ENCODE peak calls at places on chromosomes 12 and 14, in seven cellular contexts. Y, W, J, P, Z, G and H are unnamed samples.

GRCh38 chr12:2083561-2083960 is 30.8 kb downstream of the CACNA1C start:
- DNase-seq in Y (no peak), W (no peak), J (no peak), P (no peak), Z (no peak), G (no peak), H (no peak)

GRCh38 chr14:76829650-76830421 is 3.6 kb downstream of the LRRC74A start:
- DNase-seq in Y (no peak), W (no peak), J (no peak), P (peak), Z (no peak), G (no peak), H (peak)

GRCh38 chr12:88416786-88417185 is 163.5 kb downstream of the KITLG start:
- DNase-seq in Y (no peak), W (no peak), J (no peak), P (no peak), Z (no peak), G (no peak), H (no peak)

GRCh38 chr12:120150919-120151525 is 34.5 kb upstream of the RAB35 start:
- DNase-seq in Y (no peak), W (no peak), J (no peak), P (no peak), Z (no peak), G (no peak), H (no peak)

GRCh38 chr14:69077841-69078240 is 75.1 kb downstream of the DCAF5 start:
- DNase-seq in Y (no peak), W (no peak), J (no peak), P (no peak), Z (no peak), G (no peak), H (no peak)

GRCh38 chr14:97029800-97030199 is 232.6 kb downstream of the VRK1 start:
- DNase-seq in Y (no peak), W (no peak), J (no peak), P (no peak), Z (no peak), G (no peak), H (no peak)

GRCh38 chr12:105740970-105741725 is 397.6 kb downstream of the NUAK1 start:
- DNase-seq in Y (no peak), W (no peak), J (no peak), P (peak), Z (no peak), G (no peak), H (no peak)

GRCh38 chr14:77989441-77989891 is 180.7 kb upstream of the NRXN3 start:
- DNase-seq in Y (no peak), W (no peak), J (no peak), P (no peak), Z (peak), G (no peak), H (peak)

GRCh38 chr14:27712364-27712763 is 1054.2 kb upstream of the FOXG1 start:
- DNase-seq in Y (no peak), W (no peak), J (no peak), P (no peak), Z (no peak), G (no peak), H (no peak)

GRCh38 chr14:54133896-54134295 is 177.3 kb upstream of the BMP4 start:
- DNase-seq in Y (peak), W (no peak), J (no peak), P (no peak), Z (no peak), G (no peak), H (no peak)

GRCh38 chr12:96083020-96083489 is 47.7 kb upstream of the LTA4H start:
- DNase-seq in Y (no peak), W (no peak), J (no peak), P (no peak), Z (no peak), G (no peak), H (no peak)

GRCh38 chr14:73463411-73463810 is 5.1 kb upstream of the NUMB start:
- DNase-seq in Y (peak), W (peak), J (no peak), P (peak), Z (no peak), G (no peak), H (no peak)

GRCh38 chr12:1593232-1594044 is 943 bp downstream of the FBXL14 start:
- DNase-seq in Y (peak), W (no peak), J (no peak), P (peak), Z (no peak), G (no peak), H (peak)

GRCh38 chr12:19998968-19999792 is 369.2 kb upstream of the PDE3A start:
- DNase-seq in Y (no peak), W (no peak), J (no peak), P (no peak), Z (no peak), G (no peak), H (no peak)

GRCh38 chr12:48084066-48084465 is 21.8 kb downstream of the SENP1 start:
- DNase-seq in Y (no peak), W (no peak), J (no peak), P (no peak), Z (no peak), G (no peak), H (no peak)

GRCh38 chr12:12806784-12807516 is 6.2 kb upstream of the DDX47 start:
- DNase-seq in Y (no peak), W (no peak), J (no peak), P (no peak), Z (no peak), G (no peak), H (no peak)

GRCh38 chr12:96786808-96787207 is 120.2 kb upstream of the NEDD1 start:
- DNase-seq in Y (no peak), W (no peak), J (no peak), P (no peak), Z (no peak), G (no peak), H (no peak)

GRCh38 chr12:5556946-5557673 is 125.2 kb downstream of the NTF3 start:
- DNase-seq in Y (no peak), W (no peak), J (no peak), P (no peak), Z (no peak), G (no peak), H (no peak)

GRCh38 chr12:5554711-5555110 is 122.8 kb downstream of the NTF3 start:
- DNase-seq in Y (no peak), W (peak), J (no peak), P (no peak), Z (no peak), G (no peak), H (no peak)

GRCh38 chr12:5557906-5558305 is 126.0 kb downstream of the NTF3 start:
- DNase-seq in Y (no peak), W (no peak), J (no peak), P (no peak), Z (no peak), G (no peak), H (no peak)

GRCh38 chr12:5560242-5560641 is 128.3 kb downstream of the NTF3 start:
- DNase-seq in Y (no peak), W (no peak), J (no peak), P (no peak), Z (no peak), G (no peak), H (no peak)

DNA sequence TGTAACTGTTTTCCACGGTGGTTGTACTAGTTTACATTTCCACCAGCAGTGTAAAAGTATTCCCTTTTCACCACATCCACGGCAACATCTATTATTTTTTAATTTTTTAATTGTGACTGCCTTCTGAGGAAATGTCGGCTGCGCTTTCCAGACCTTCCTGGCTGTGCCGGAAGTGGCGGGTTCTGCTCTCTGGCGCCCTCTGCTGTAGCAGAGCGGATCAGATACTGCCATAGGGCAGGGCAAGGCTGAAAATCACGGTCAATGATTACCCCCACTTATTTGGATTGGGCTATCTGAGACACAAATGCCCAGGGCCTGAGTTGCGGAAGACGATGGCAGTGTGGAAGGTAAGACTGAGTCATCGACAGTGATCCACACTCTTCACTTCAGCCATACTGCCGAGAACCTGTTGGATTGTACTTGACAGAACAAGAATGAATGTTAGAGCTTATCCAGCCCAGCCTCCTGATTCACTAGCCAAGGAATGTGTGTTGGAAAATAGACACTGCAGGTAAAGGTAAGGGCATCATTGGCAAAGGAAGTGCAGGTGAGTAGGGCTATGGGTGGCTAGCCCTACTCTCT is 124.2 kb downstream of the NTF3 start:
- DNase-seq in Y (peak), W (no peak), J (no peak), P (no peak), Z (no peak), G (no peak), H (peak)
- TF ChIP-seq CTCF in Y (peak), W (peak), J (peak), P (no peak), Z (peak), G (no peak), H (peak)

DNA sequence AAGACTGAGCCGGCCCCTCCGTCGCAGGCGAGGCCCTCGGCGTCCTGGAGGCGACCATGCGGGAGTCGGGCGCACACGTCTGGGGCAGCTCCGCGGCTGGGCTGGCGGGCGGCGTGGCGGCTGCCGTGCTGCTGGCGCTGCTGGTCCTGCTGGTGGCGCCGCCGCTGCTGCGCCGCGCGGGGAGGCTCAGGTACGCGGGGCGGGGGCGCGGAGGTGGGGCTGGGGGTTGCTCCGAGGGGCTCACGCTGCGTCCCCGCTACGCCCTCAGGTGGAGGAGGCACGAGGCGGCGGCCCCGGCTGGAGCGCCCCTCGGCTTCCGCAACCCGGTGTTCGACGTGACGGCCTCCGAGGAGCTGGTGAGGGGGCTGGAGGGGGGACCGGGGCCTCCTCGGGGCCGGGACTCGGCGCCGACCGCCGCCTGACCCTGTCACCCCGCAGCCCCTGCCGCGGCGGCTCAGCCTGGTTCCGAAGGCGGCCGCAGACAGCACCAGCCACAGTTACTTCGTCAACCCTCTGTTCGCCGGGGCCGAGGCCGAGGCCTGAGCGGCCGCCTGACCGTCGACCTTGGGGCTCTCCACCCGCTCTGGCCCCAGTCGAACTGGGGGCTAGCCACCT is 7.8 kb downstream of the AMN start:
- DNase-seq in Y (no peak), W (no peak), J (no peak), P (no peak), Z (no peak), G (no peak), H (peak)
- TF ChIP-seq CTCF in Y (peak), W (no peak), J (peak), P (no peak), Z (peak), G (no peak), H (no peak)

GRCh38 chr12:126064028-126064427 is 998.8 kb downstream of the AACS start:
- DNase-seq in Y (no peak), W (no peak), J (no peak), P (no peak), Z (no peak), G (no peak), H (no peak)

GRCh38 chr12:126067930-126068329 is 1002.7 kb downstream of the AACS start:
- DNase-seq in Y (no peak), W (no peak), J (no peak), P (no peak), Z (no peak), G (no peak), H (no peak)

DNA sequence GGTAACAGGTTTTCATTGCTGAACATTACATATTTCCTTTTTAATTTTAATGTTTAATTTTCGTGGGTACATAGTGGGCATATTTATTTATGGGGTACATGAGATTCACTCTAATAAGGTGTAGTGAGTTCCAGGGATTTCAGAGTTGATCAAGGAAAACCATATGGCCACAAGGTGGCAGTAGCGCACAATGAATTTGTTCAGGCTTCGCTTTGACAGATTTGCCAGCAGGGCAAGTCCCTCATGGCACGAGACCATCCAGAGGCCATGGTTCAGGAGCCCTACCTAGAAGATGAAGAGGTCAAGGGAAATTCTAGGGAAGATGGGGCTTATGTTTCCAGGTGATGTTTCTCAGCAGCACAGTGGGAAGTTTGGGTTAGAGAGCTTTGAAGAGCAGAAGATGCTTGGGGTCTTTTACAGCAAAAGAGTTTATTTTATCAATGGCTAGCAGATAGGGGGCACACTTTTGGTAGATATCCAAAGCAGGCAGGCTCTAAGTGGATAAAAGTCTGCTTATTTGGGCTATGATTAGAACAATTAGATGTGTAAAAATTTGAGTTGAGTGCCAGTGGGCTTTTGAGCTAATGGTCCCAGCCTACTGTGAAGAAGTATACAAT is 1004.4 kb downstream of the AACS start:
- DNase-seq in Y (peak), W (peak), J (no peak), P (no peak), Z (no peak), G (peak), H (peak)
- TF ChIP-seq CTCF in Y (peak), W (peak), J (peak), P (no peak), Z (peak), G (peak), H (peak)

GRCh38 chr12:31959701-31960391 is 631 bp downstream of the RESF1 start:
- DNase-seq in Y (peak), W (peak), J (no peak), P (peak), Z (peak), G (peak), H (peak)
- TF ChIP-seq CTCF in Y (no peak), W (peak), J (peak), P (no peak), Z (peak), G (peak), H (no peak)

GRCh38 chr12:53051058-53051880 is 1.4 kb downstream of the TNS2 start:
- DNase-seq in Y (peak), W (no peak), J (peak), P (peak), Z (peak), G (no peak), H (peak)
- TF ChIP-seq CTCF in Y (peak), W (no peak), J (peak), P (no peak), Z (peak), G (no peak), H (no peak)

DNA sequence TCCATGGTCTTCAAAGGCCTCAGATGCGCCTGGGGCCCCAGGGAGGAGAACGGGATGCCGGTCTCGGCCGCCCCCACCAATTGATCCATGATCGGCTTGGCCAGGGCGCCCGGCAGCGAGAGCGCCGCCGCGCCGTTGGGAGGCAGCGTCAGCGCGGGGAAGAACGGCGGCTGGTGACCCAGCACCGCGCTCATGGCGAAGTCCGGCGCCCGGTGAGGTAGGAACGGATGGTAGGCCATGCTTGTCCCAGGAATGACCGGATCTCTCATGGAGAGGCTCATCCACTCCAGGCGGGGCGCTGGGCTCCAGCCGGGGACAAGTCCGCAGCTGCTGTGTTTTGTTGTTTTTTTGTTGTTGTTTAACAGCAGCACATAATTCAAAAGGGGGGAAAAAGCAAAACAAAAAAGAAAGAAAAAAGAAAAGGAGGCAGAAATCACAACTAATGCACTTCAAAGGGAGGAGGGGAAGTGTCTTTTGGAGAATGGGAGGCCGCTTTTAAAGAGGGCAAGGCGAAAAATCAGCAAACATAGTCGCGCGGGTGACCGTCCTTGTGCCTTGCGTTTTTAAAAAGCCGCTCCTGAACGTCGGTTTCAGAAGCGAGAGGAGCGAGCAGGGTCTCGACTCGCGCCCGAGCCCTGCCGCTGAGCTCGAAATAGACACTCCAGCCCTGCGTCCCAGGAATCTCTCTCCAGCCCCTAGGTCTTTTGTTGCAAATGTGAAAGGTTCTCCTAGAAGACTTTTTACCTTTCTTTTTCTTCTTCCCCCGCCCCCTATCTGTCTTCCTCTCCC is 861 bp downstream of the TBX3 start:
- DNase-seq in Y (no peak), W (no peak), J (no peak), P (no peak), Z (no peak), G (no peak), H (peak)
- TF ChIP-seq CTCF in Y (no peak), W (no peak), J (peak), P (no peak), Z (no peak), G (no peak), H (no peak)